ENCODE peak calls at places on chromosomes 1 and 21, in nine cellular contexts. F, U, E, A, C, O, H, M and V are unnamed samples.

GRCh38 chr1:154765970-154766369 is 104.1 kb downstream of the KCNN3 start:
- DNase-seq in M (peak), O (no peak), C (peak), U (peak), H (peak), E (peak), A (peak), F (no peak), V (no peak)

GRCh38 chr21:30340714-30341573 is 3.5 kb upstream of the KRTAP27-1 start:
- DNase-seq in C (no peak), U (peak), O (no peak), E (no peak), M (no peak), F (peak), A (no peak), H (peak), V (peak)

GRCh38 chr1:22450421-22451021 is 1.1 kb upstream of the ZBTB40 start:
- DNase-seq in E (no peak), C (no peak), M (no peak), U (no peak), H (no peak), F (no peak), A (no peak), O (no peak), V (no peak)

GRCh38 chr1:158506369-158506987 is 34.5 kb downstream of the OR10R2 start:
- DNase-seq in M (peak), E (no peak), U (no peak), O (no peak), H (peak), A (peak), F (no peak), C (no peak), V (no peak)

GRCh38 chr1:3684031-3684430 is 31.7 kb downstream of the TP73 start:
- DNase-seq in U (peak), E (no peak), M (no peak), A (no peak), O (no peak), H (peak), C (no peak), F (no peak), V (no peak)

GRCh38 chr1:210144736-210145135 is 87.9 kb upstream of the SERTAD4 start:
- DNase-seq in C (no peak), A (no peak), M (no peak), U (no peak), H (no peak), F (no peak), E (no peak), O (no peak), V (no peak)

GRCh38 chr1:183417691-183418491 is at the start of gene NMNAT2:
- DNase-seq in A (no peak), U (no peak), M (no peak), O (no peak), F (no peak), E (no peak), H (peak), C (peak), V (no peak)

GRCh38 chr1:10723317-10723716 is 73.1 kb downstream of the CASZ1 start:
- DNase-seq in F (no peak), M (no peak), U (no peak), C (no peak), E (no peak), H (no peak), A (no peak), O (no peak), V (no peak)

GRCh38 chr1:235045034-235045690 is 83.5 kb downstream of the TOMM20 start:
- DNase-seq in C (no peak), O (no peak), A (no peak), E (no peak), U (no peak), H (no peak), M (no peak), F (no peak), V (no peak)

GRCh38 chr1:53548031-53548491 is 88.9 kb downstream of the DMRTB1 start:
- DNase-seq in C (peak), E (peak), M (no peak), A (no peak), H (no peak), U (no peak), F (no peak), O (no peak), V (no peak)

GRCh38 chr1:100354971-100355394 is 2.7 kb downstream of the CDC14A start:
- DNase-seq in A (peak), U (peak), F (peak), H (peak), C (no peak), O (no peak), M (no peak), E (no peak), V (no peak)

GRCh38 chr1:228515200-228515834 is 28.1 kb downstream of the RNF187 start:
- DNase-seq in O (no peak), C (no peak), U (no peak), F (no peak), M (no peak), H (peak), A (peak), E (no peak), V (peak)

GRCh38 chr1:118097622-118098348 is 87.2 kb downstream of the SPAG17 start:
- DNase-seq in M (no peak), H (no peak), A (no peak), F (no peak), C (no peak), E (no peak), U (no peak), O (no peak), V (no peak)

GRCh38 chr1:173269490-173270230 is 62.5 kb upstream of the TNFSF4 start:
- DNase-seq in F (no peak), C (no peak), M (no peak), U (no peak), O (no peak), H (peak), A (peak), E (no peak), V (no peak)

GRCh38 chr1:162212713-162213112 is 143.2 kb downstream of the NOS1AP start:
- DNase-seq in H (no peak), M (no peak), E (no peak), F (no peak), O (no peak), A (no peak), C (no peak), U (peak), V (no peak)

GRCh38 chr1:162216604-162217003 is 147.1 kb downstream of the NOS1AP start:
- DNase-seq in F (no peak), C (no peak), U (no peak), O (no peak), A (no peak), H (no peak), M (no peak), E (no peak), V (no peak)

GRCh38 chr1:162214202-162214601 is 144.7 kb downstream of the NOS1AP start:
- DNase-seq in A (no peak), C (no peak), O (no peak), U (no peak), E (no peak), M (no peak), F (no peak), H (no peak), V (no peak)

GRCh38 chr1:162215902-162216301 is 146.4 kb downstream of the NOS1AP start:
- DNase-seq in E (no peak), F (no peak), A (peak), M (no peak), U (no peak), C (no peak), O (no peak), H (peak), V (no peak)

DNA sequence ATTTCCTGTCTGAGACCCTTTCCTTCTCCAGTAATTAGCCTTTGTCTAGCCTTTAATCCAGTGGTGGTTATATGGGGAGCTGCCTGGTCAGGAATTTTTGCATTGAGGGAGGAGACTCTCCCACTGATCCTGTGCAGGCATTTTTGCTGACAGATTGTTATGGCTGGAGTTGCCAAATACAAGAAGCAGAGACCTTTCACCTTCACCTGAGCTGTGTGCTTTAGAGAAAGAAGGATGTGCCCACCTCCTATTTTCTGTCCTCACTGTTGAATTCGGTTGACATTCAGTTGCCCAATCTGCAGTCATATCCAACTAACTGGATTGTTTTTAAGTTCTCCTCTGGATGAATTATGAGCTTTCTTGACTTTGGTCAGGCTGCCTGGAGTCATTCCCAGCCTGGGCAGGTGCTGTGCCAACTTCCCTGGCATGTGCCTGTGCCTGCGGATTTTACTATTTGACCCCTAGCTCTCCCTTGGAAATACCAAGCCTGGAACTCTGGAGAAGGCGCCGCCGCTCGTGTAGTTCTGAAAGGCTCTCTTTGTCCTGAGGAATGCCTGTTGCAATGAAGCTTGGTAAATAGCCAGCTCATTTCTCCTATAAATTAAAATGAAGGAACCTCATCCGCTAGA is 143.9 kb downstream of the NOS1AP start:
- DNase-seq in M (no peak), H (peak), C (peak), A (peak), F (peak), O (no peak), E (no peak), U (peak), V (no peak)
- TF ChIP-seq POLR2AphosphoS5 in M (no peak), H (no peak), C (peak), A (no peak), F (peak), O (no peak), E (no peak), U (peak), V (no peak)

DNA sequence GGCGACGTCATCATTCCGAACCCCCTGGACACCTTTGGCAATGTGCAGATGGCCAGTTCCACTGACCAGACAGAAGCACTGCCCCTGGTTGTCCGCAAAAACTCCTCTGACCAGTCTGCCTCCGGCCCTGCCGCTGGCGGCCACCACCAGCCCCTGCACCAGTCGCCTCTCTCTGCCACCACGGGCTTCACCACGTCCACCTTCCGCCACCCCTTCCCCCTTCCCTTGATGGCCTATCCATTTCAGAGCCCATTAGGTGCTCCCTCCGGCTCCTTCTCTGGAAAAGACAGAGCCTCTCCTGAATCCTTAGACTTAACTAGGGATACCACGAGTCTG is 10.0 kb downstream of the PROX1 start:
- DNase-seq in M (no peak), A (no peak), E (no peak), F (no peak), H (no peak), C (no peak), U (no peak), O (no peak), V (no peak)
- TF ChIP-seq POLR2AphosphoS5 in M (no peak), A (no peak), E (no peak), F (no peak), H (no peak), C (no peak), U (no peak), O (no peak), V (no peak)

GRCh38 chr1:92485374-92486250 is 1.1 kb downstream of the GFI1 start:
- DNase-seq in H (peak), C (no peak), F (no peak), U (peak), E (peak), O (peak), M (peak), A (peak), V (no peak)

GRCh38 chr1:92488416-92488815 is 1.7 kb upstream of the GFI1 start:
- DNase-seq in M (peak), H (no peak), C (no peak), O (no peak), F (no peak), E (no peak), A (no peak), U (no peak), V (no peak)

GRCh38 chr1:92487078-92487605 is 417 bp upstream of the GFI1 start:
- DNase-seq in F (no peak), E (no peak), M (no peak), H (no peak), C (no peak), O (no peak), A (no peak), U (no peak), V (no peak)

GRCh38 chr1:92484472-92485373 is 2.0 kb downstream of the GFI1 start:
- DNase-seq in E (peak), H (peak), A (peak), C (no peak), O (peak), U (peak), F (no peak), M (peak), V (no peak)

GRCh38 chr1:92486251-92487077 is at the start of gene GFI1:
- DNase-seq in E (peak), M (peak), A (no peak), F (no peak), O (peak), U (peak), C (no peak), H (peak), V (no peak)
- TF ChIP-seq POLR2AphosphoS5 in E (peak), M (peak), A (no peak), F (no peak), O (no peak), U (no peak), C (no peak), H (no peak), V (no peak)

GRCh38 chr1:156120318-156120717 is 5.8 kb downstream of the LMNA start:
- DNase-seq in A (no peak), C (no peak), M (no peak), O (no peak), F (no peak), U (no peak), E (no peak), H (no peak), V (no peak)

GRCh38 chr1:156115514-156116374 is 1.2 kb downstream of the LMNA start:
- DNase-seq in H (peak), C (peak), M (no peak), F (peak), A (peak), E (no peak), U (peak), O (no peak), V (no peak)

GRCh38 chr1:156119503-156120209 is 5.1 kb downstream of the LMNA start:
- DNase-seq in H (no peak), F (no peak), M (peak), O (no peak), E (no peak), C (peak), A (peak), U (no peak), V (no peak)

GRCh38 chr1:156117414-156118174 is 3.1 kb downstream of the LMNA start:
- DNase-seq in M (no peak), E (no peak), U (no peak), F (no peak), H (no peak), C (no peak), A (no peak), O (no peak), V (no peak)

DNA sequence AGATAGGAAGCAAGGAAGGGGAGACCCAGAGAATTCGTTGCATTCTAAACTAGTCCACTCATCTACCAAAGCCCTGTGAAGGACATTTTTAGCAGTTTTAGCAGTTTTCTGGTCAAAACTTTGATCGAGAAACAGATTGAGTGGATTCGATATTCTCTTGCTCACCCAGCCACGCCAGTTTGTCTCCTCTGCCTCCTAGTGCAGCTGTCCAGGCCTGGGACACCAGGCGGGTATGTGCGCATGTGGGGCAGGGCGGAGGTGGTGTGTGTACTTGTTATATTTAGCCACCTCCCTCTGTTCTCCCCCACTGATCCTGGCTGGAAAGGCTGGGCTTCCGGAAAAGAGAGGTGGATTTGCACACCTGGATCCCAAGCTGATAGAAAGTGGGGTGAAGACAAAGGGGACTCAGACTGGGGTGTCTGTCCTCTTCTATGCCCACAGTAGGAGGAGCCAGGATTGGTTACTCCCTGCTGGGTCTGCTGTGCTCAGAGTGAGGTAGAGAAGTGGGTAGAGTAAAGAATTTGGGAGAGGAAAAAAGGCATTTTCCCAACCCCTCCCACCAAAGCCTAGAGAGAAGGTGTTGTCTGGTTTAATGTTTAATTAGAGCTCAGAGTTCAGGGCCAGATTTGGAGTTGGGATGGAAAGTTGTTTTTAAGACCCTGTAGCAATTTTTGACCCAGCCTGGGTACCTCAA is 3.8 kb downstream of the LMNA start:
- DNase-seq in F (peak), E (no peak), U (peak), C (peak), A (no peak), H (no peak), O (no peak), M (no peak), V (no peak)
- TF ChIP-seq POLR2AphosphoS5 in F (peak), E (peak), U (peak), C (peak), A (no peak), H (no peak), O (no peak), M (no peak), V (no peak)

DNA sequence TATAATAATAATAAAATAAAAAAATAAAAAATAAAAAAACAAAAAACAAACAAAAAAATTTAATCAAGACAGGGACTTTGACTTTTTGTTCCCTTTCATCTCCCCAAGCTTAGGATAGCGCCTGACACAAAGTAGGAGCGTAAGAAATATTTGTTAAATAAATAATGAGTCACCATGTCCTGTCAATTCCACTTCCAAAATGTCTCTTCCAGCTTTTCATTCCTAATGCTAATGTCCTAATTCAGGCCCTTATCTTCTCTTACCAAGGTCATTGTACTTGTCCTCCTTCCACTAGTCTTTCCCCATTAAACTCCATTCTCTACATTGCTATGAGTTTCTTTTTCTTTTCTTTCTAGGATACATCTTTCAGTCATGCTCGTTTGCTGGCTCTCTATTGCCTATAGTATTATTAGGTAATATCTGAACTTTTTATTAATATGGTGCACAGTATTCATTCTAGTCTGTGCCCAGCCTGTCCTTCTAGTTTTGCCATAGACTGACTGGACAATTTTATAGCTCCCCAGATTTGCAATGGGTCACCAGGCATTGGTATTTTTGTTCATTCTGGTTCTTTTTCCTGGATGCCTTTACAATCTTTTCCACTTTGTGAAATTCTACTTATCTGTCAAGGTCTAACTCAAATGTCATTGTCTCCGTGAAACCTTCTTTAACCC is 11.4 kb downstream of the NEXN start:
- DNase-seq in A (peak), H (no peak), M (no peak), E (no peak), U (no peak), C (no peak), O (no peak), F (no peak), V (no peak)
- TF ChIP-seq POLR2AphosphoS5 in A (no peak), H (no peak), M (no peak), E (no peak), U (no peak), C (no peak), O (no peak), F (no peak), V (no peak)

DNA sequence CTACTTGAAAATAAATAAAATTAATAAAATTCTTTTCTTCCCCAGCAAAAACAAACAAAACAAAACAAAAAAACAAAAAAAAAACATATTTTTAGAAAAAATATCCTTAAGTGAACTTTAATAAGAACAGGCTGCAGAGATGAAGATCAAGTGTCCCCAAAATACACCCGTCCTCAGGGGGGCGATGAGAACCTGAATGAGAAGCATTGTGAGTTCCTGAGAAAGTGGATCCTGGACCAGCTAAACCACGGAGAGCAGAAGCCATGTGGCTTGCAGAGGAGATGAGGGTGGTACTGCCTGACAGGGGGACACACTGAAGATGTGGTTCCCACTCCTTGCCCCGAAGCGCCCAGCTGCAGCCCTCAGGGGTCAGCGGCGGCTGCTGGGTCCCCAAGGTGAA is 89.3 kb downstream of the ITPKB start:
- DNase-seq in F (no peak), M (no peak), A (peak), E (peak), C (no peak), H (peak), O (no peak), U (no peak), V (no peak)
- TF ChIP-seq POLR2AphosphoS5 in F (no peak), M (no peak), A (no peak), E (no peak), C (no peak), H (no peak), O (no peak), U (no peak), V (no peak)

GRCh38 chr1:98110674-98111073 is 189.8 kb upstream of the DPYD start:
- DNase-seq in U (no peak), F (no peak), H (no peak), M (no peak), C (no peak), A (no peak), E (no peak), O (no peak), V (no peak)
- TF ChIP-seq POLR2AphosphoS5 in U (no peak), F (no peak), H (no peak), M (no peak), C (no peak), A (peak), E (no peak), O (no peak), V (no peak)

GRCh38 chr1:109392037-109392787 is 5.5 kb downstream of the SORT1 start:
- DNase-seq in H (no peak), A (no peak), M (no peak), C (no peak), E (no peak), U (no peak), O (no peak), F (no peak), V (no peak)

GRCh38 chr1:109389638-109390341 is 7.9 kb downstream of the SORT1 start:
- DNase-seq in H (no peak), F (no peak), C (no peak), A (no peak), U (no peak), E (no peak), M (peak), O (no peak), V (no peak)

GRCh38 chr1:109392788-109393580 is 4.7 kb downstream of the SORT1 start:
- DNase-seq in M (peak), E (no peak), A (peak), C (peak), H (no peak), F (peak), O (no peak), U (peak), V (no peak)

GRCh38 chr1:109391626-109392025 is 6.1 kb downstream of the SORT1 start:
- DNase-seq in E (no peak), O (no peak), H (no peak), U (no peak), C (no peak), F (no peak), M (no peak), A (no peak), V (no peak)

DNA sequence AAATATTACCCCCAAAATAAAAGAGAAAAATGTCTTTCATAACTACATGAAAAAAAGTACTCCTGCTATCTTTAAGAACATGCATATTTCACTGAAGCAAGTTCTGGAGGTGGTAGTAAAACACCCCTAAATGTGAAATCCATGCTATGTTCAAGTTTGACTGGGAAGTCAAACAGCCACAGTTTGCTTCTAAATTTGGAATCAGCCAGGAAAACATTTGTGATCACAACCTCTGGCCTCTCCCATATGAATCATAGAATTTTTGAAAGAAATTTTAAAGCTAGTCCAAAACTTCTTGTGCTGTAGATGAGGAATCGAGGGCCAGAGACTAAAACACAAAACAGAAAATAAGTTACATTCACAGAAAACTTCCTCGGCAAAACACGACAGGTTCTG is 6.6 kb downstream of the SORT1 start:
- DNase-seq in F (no peak), M (no peak), A (peak), O (no peak), U (no peak), E (no peak), C (no peak), H (no peak), V (no peak)
- TF ChIP-seq POLR2AphosphoS5 in F (no peak), M (no peak), A (no peak), O (no peak), U (no peak), E (no peak), C (no peak), H (no peak), V (no peak)